ENCODE peak calls at places on chromosomes 2 and 18, in six cellular contexts. X is HCT116, Q is sigmoid colon, P is GM12878, E is stomach, I is breast epithelium. N is an unnamed sample.

GRCh38 chr2:25161055-25161781 is 7.2 kb downstream of the POMC start:
- DNase-seq in X (no peak), I (no peak), P (no peak), E (peak; percentile 44), Q (peak; percentile 79), N (no peak)

GRCh38 chr2:1649103-1649870 is 95.0 kb downstream of the PXDN start:
- DNase-seq in Q (peak; percentile 66), X (no peak), I (no peak), E (no peak), P (no peak), N (no peak)

GRCh38 chr2:112784199-112785189 is at the start of gene IL1A:
- DNase-seq in X (peak; percentile 40), E (no peak), P (no peak), Q (no peak), I (no peak), N (no peak)

GRCh38 chr2:11746376-11746806 is at the start of gene LPIN1:
- DNase-seq in Q (peak; percentile 95), I (peak; percentile 90), X (peak; percentile 49), E (peak; percentile 93), P (no peak), N (peak; percentile 86)

GRCh38 chr18:58325521-58325908 is 281.5 kb downstream of the NEDD4L start:
- DNase-seq in E (no peak), I (no peak), P (no peak), X (no peak), Q (no peak), N (no peak)

GRCh38 chr18:79952457-79952995 is 1.1 kb upstream of the SLC66A2 start:
- DNase-seq in Q (no peak), E (peak; percentile 24), P (no peak), I (peak; percentile 50), X (no peak), N (no peak)

GRCh38 chr18:79672490-79673276 is 6.9 kb upstream of the CTDP1 start:
- DNase-seq in I (no peak), P (no peak), Q (no peak), E (no peak), X (no peak), N (no peak)

GRCh38 chr2:110157153-110157793 is 41.7 kb upstream of the MALL start:
- DNase-seq in E (no peak), Q (no peak), X (peak; percentile 66), I (no peak), P (peak; percentile 8), N (peak; percentile 24)

GRCh38 chr18:68735498-68736343 is 20.8 kb upstream of the TMX3 start:
- DNase-seq in E (no peak), Q (no peak), P (no peak), I (no peak), X (peak; percentile 23), N (no peak)

GRCh38 chr2:195304310-195304709 is 352.7 kb upstream of the SLC39A10 start:
- DNase-seq in X (peak; percentile 19), E (no peak), Q (no peak), P (no peak), I (no peak), N (no peak)

GRCh38 chr2:240947607-240948006 is 41.5 kb downstream of the CROCC2 start:
- DNase-seq in Q (peak; percentile 57), I (peak; percentile 35), P (no peak), X (no peak), E (peak; percentile 1), N (no peak)

GRCh38 chr2:42510191-42510929 is 16.6 kb upstream of the KCNG3 start:
- DNase-seq in X (no peak), Q (peak; percentile 24), E (no peak), P (no peak), I (no peak), N (no peak)

GRCh38 chr18:62788111-62788510 is 72.8 kb downstream of the PHLPP1 start:
- DNase-seq in E (no peak), Q (no peak), P (no peak), I (no peak), X (no peak), N (no peak)

GRCh38 chr18:58051765-58052460 is 7.9 kb downstream of the NEDD4L start:
- DNase-seq in X (no peak), Q (no peak), E (no peak), P (no peak), I (no peak), N (no peak)

GRCh38 chr2:217260441-217261080 is 400.7 kb upstream of the TNP1 start:
- DNase-seq in X (no peak), E (no peak), I (no peak), Q (no peak), P (no peak), N (no peak)

GRCh38 chr2:73418343-73418742 is 32.7 kb downstream of the ALMS1 start:
- DNase-seq in P (no peak), Q (peak; percentile 88), I (no peak), X (no peak), E (peak; percentile 29), N (peak; percentile 46)

GRCh38 chr18:8747440-8747937 is 42.1 kb downstream of the MTCL1 start:
- DNase-seq in E (no peak), X (no peak), Q (no peak), I (no peak), P (no peak), N (no peak)

GRCh38 chr2:10646153-10646552 is 43.6 kb downstream of the NOL10 start:
- DNase-seq in I (no peak), E (no peak), P (no peak), Q (no peak), X (no peak), N (no peak)

GRCh38 chr18:2627821-2628276 is 27.7 kb upstream of the SMCHD1 start:
- DNase-seq in I (no peak), X (peak; percentile 26), E (no peak), P (no peak), Q (no peak), N (no peak)

GRCh38 chr2:232026941-232027340 is 65.4 kb downstream of the DIS3L2 start:
- DNase-seq in Q (no peak), E (no peak), X (no peak), I (no peak), P (peak; percentile 56), N (no peak)

GRCh38 chr2:240611601-240612210 is 13.6 kb upstream of the GPR35 start:
- DNase-seq in E (no peak), I (no peak), Q (no peak), P (no peak), X (no peak), N (no peak)

GRCh38 chr18:48590678-48591077 is 51.8 kb downstream of the CTIF start:
- DNase-seq in X (peak; percentile 2), E (no peak), Q (no peak), P (no peak), I (no peak), N (no peak)

GRCh38 chr18:55264108-55264507 is 304.8 kb upstream of the CCDC68 start:
- DNase-seq in E (no peak), Q (no peak), P (no peak), I (no peak), X (no peak), N (peak; percentile 16)

GRCh38 chr2:17594533-17595391 is 54.3 kb downstream of the VSNL1 start:
- DNase-seq in E (no peak), X (no peak), I (no peak), Q (no peak), P (no peak), N (no peak)

GRCh38 chr2:26178746-26179436 is 6.0 kb downstream of the GAREM2 start:
- DNase-seq in Q (no peak), I (no peak), P (no peak), E (peak; percentile 50), X (no peak), N (no peak)
- TF ChIP-seq POLR2AphosphoS5 in Q (no peak), I (no peak), P (no peak), E (no peak), X (no peak), N (no peak)

DNA sequence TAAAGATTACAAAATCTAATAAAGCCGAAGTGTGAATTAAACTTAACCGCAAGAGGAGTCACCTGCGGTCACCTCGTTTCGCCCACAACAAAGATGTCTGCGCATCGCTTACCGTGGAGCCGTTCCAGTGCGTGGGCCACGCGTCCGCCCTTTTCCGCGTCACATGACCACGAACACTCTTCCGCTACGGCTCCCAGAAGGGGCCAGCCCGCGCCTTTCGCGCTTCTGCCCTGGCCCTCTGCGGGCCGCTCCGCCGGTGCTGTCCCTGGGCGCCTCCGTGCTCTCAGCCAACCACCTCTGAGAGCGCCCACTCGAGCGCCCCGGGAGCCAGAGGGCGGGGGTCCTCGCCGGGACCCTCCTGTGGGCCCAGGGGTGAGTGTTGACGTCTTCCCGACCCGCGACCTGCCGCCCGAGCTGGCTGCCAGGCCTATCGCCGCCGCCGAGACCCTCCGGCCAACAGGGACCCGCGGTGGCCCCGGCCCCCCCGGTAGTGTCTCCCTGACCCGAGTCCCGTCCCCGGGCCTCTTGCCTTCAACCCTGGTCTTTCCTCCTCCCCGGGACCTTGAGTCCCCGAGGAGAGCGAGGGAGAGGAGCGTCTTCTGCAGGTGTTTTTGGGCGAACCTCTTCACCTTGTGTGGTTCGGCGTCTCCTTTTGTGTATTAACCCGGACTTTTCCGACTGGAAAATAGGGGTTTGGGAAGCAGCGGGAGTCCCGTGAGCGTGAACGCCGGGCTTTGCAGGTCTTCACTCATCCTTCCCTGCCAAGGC is at the start of gene MFF:
- DNase-seq in Q (peak; percentile 96), E (peak; percentile 94), I (peak; percentile 91), X (peak; percentile 87), P (peak; percentile 79), N (peak; percentile 93)
- TF ChIP-seq POLR2A in Q (peak; percentile 66), E (no peak), I (peak; percentile 51), X (peak; percentile 69), P (peak; percentile 92), N (peak; percentile 63)

GRCh38 chr2:54550523-54550922 is 94.4 kb downstream of the SPTBN1 start:
- DNase-seq in X (no peak), E (no peak), I (no peak), P (no peak), Q (no peak), N (no peak)
- H3K4me1 ChIP-seq in X (no peaks in the 10 kb centered on the region), E (peaks cover 72% of the 10 kb centered on the region), I (peaks cover 5% of the 10 kb centered on the region), P (peaks cover 17% of the 10 kb centered on the region), Q (peaks cover 3% of the 10 kb centered on the region), N (peaks cover 2% of the 10 kb centered on the region)

DNA sequence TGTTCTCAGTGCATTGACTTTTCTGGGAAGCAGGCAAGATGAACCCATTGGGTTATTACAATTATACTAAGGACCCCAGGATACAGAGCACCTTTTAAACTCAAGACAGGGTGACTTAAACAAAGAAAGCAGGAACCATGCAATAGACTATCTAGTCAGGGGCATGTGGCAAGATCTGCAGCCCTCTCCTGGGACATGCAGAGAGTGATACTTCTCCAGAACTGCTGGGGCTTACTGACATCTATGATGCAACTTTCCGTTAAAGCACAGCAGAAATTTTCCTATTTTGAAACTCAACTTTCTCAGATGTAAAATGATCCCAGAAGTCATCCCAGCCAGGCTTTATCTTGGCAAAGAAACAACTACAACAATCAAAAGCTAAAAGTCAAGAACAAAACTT is 162.2 kb upstream of the HNMT start:
- DNase-seq in X (no peak), I (no peak), E (no peak), P (no peak), Q (no peak), N (no peak)
- TF ChIP-seq POLR2AphosphoS5 in X (no peak), I (no peak), E (no peak), P (no peak), Q (no peak), N (no peak)

GRCh38 chr2:207163815-207164747 is 1.7 kb downstream of the KLF7 start:
- DNase-seq in Q (peak; percentile 85), X (no peak), P (no peak), E (peak; percentile 44), I (no peak), N (peak; percentile 64)
- TF ChIP-seq POLR2A in Q (peak; percentile 29), X (no peak), P (no peak), E (no peak), I (no peak), N (no peak)

N was measured in prostate gland.